ENCODE peak calls at places on chromosomes 2 and 18, in four cellular contexts. One of them, this sample, is unnamed.

GRCh38 chr2:158828378-158829136 is 33.4 kb downstream of the DAPL1 start:
- DNase-seq in heart right ventricle: no peak
- DNase-seq in brain microvascular endothelial cell: peak; percentile 43
- DNase-seq in tibial artery: no peak
- DNase-seq in this sample: no peak

GRCh38 chr2:88187927-88188326 is 17.8 kb downstream of the THNSL2 start:
- DNase-seq in heart right ventricle: no peak
- DNase-seq in brain microvascular endothelial cell: no peak
- DNase-seq in tibial artery: no peak
- DNase-seq in this sample: no peak

GRCh38 chr2:234995332-234996007 is 43.7 kb downstream of the SH3BP4 start:
- DNase-seq in heart right ventricle: no peak
- DNase-seq in brain microvascular endothelial cell: no peak
- DNase-seq in tibial artery: no peak
- DNase-seq in this sample: no peak

GRCh38 chr2:70982971-70983370 is 4.5 kb downstream of the ANKRD53 start:
- DNase-seq in heart right ventricle: no peak
- DNase-seq in brain microvascular endothelial cell: no peak
- DNase-seq in tibial artery: no peak
- DNase-seq in this sample: no peak

GRCh38 chr18:11733031-11733430 is 44.0 kb downstream of the GNAL start:
- DNase-seq in heart right ventricle: peak; percentile 82
- DNase-seq in brain microvascular endothelial cell: peak; percentile 60
- DNase-seq in tibial artery: peak; percentile 70
- DNase-seq in this sample: peak; percentile 21

GRCh38 chr2:11850082-11850481 is 103.7 kb downstream of the LPIN1 start:
- DNase-seq in heart right ventricle: no peak
- DNase-seq in brain microvascular endothelial cell: no peak
- DNase-seq in tibial artery: no peak
- DNase-seq in this sample: no peak

GRCh38 chr2:54760310-54760709 is 36.8 kb downstream of the EML6 start:
- DNase-seq in heart right ventricle: no peak
- DNase-seq in brain microvascular endothelial cell: no peak
- DNase-seq in tibial artery: no peak
- DNase-seq in this sample: no peak

GRCh38 chr2:27966466-27966865 is 75.9 kb downstream of the BABAM2 start:
- DNase-seq in heart right ventricle: no peak
- DNase-seq in brain microvascular endothelial cell: no peak
- DNase-seq in tibial artery: no peak
- DNase-seq in this sample: no peak

GRCh38 chr18:77013777-77014525 is 118.6 kb downstream of the MBP start:
- DNase-seq in heart right ventricle: peak; percentile 48
- DNase-seq in brain microvascular endothelial cell: no peak
- DNase-seq in tibial artery: peak; percentile 84
- DNase-seq in this sample: no peak

GRCh38 chr2:226683196-226683595 is 116.4 kb downstream of the IRS1 start:
- DNase-seq in heart right ventricle: no peak
- DNase-seq in brain microvascular endothelial cell: no peak
- DNase-seq in tibial artery: no peak
- DNase-seq in this sample: no peak

GRCh38 chr2:905091-905832 is 45.4 kb upstream of the SNTG2 start:
- DNase-seq in heart right ventricle: no peak
- DNase-seq in brain microvascular endothelial cell: no peak
- DNase-seq in tibial artery: no peak
- DNase-seq in this sample: no peak

GRCh38 chr18:2597639-2598038 is 26.3 kb downstream of the NDC80 start:
- DNase-seq in heart right ventricle: no peak
- DNase-seq in brain microvascular endothelial cell: no peak
- DNase-seq in tibial artery: no peak
- DNase-seq in this sample: no peak

GRCh38 chr2:229780856-229781773 is 66.8 kb upstream of the DNER start:
- DNase-seq in heart right ventricle: no peak
- DNase-seq in brain microvascular endothelial cell: peak; percentile 39
- DNase-seq in tibial artery: no peak
- DNase-seq in this sample: peak; percentile 39

GRCh38 chr2:192195548-192196418 is 1.1 kb upstream of the TMEFF2 start:
- DNase-seq in heart right ventricle: peak; percentile 14
- DNase-seq in brain microvascular endothelial cell: no peak
- DNase-seq in tibial artery: no peak
- DNase-seq in this sample: no peak
- H3K4me3 ChIP-seq in heart right ventricle: peak overlapping the region; percentile 52
- H3K4me3 ChIP-seq in brain microvascular endothelial cell: peak overlapping the region; percentile 83
- H3K4me3 ChIP-seq in tibial artery: peak overlapping the region; percentile 58
- H3K4me3 ChIP-seq in this sample: no peak overlapping the region

DNA sequence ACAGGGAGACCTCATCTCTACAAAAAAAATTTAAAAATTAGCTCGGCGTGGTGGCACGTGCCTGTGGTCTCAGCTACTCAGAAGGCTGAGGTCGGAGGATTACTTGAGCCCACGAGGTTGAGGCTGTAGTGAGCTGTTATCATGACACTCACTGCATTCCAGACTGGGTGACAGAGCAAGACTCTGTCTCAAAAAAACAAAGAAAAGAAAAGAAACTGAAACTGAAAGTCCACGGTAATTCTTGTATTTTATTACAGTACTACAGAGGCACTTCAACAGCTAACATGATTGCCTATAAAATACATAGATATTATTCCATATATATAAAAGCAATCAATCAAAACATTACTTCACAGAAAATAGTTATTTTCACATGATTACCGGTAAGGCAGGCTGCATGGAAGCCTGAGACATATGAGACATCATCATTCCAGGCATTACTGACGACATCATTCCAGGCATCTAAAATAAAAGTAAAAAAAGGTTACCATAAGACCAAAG is 23.1 kb downstream of the PRPF40A start:
- DNase-seq in heart right ventricle: no peak
- DNase-seq in brain microvascular endothelial cell: peak; percentile 87
- DNase-seq in tibial artery: no peak
- DNase-seq in this sample: peak; percentile 14
- H3K4me3 ChIP-seq in heart right ventricle: peak overlapping the region; percentile 50
- H3K4me3 ChIP-seq in brain microvascular endothelial cell: peak overlapping the region; percentile 46
- H3K4me3 ChIP-seq in tibial artery: peak overlapping the region; percentile 23
- H3K4me3 ChIP-seq in this sample: peak overlapping the region; percentile 0

GRCh38 chr2:44779793-44780192 is 161.7 kb upstream of the SIX3 start:
- DNase-seq in heart right ventricle: no peak
- DNase-seq in brain microvascular endothelial cell: no peak
- DNase-seq in tibial artery: no peak
- DNase-seq in this sample: no peak
- H3K4me3 ChIP-seq in heart right ventricle: no peak overlapping the region
- H3K4me3 ChIP-seq in brain microvascular endothelial cell: no peak overlapping the region
- H3K4me3 ChIP-seq in tibial artery: no peak overlapping the region
- H3K4me3 ChIP-seq in this sample: no peak overlapping the region

GRCh38 chr2:190947711-190948251 is 66.2 kb downstream of the STAT1 start:
- DNase-seq in heart right ventricle: no peak
- DNase-seq in brain microvascular endothelial cell: peak; percentile 62
- DNase-seq in tibial artery: no peak
- DNase-seq in this sample: peak; percentile 84
- H3K4me3 ChIP-seq in heart right ventricle: peak overlapping the region; percentile 30
- H3K4me3 ChIP-seq in brain microvascular endothelial cell: peak overlapping the region; percentile 10
- H3K4me3 ChIP-seq in tibial artery: peak overlapping the region; percentile 1
- H3K4me3 ChIP-seq in this sample: peak overlapping the region; percentile 11

GRCh38 chr2:175619179-175619578 is 382.9 kb downstream of the LNPK start:
- DNase-seq in heart right ventricle: no peak
- DNase-seq in brain microvascular endothelial cell: no peak
- DNase-seq in tibial artery: no peak
- DNase-seq in this sample: no peak

GRCh38 chr2:175619591-175619990 is 382.5 kb downstream of the LNPK start:
- DNase-seq in heart right ventricle: no peak
- DNase-seq in brain microvascular endothelial cell: no peak
- DNase-seq in tibial artery: no peak
- DNase-seq in this sample: no peak

GRCh38 chr2:175626796-175627195 is 375.3 kb downstream of the LNPK start:
- DNase-seq in heart right ventricle: no peak
- DNase-seq in brain microvascular endothelial cell: no peak
- DNase-seq in tibial artery: no peak
- DNase-seq in this sample: no peak

GRCh38 chr2:175620035-175620434 is 382.0 kb downstream of the LNPK start:
- DNase-seq in heart right ventricle: no peak
- DNase-seq in brain microvascular endothelial cell: no peak
- DNase-seq in tibial artery: no peak
- DNase-seq in this sample: no peak

GRCh38 chr2:175621847-175622246 is 380.2 kb downstream of the LNPK start:
- DNase-seq in heart right ventricle: no peak
- DNase-seq in brain microvascular endothelial cell: no peak
- DNase-seq in tibial artery: no peak
- DNase-seq in this sample: peak; percentile 4
- H3K4me3 ChIP-seq in heart right ventricle: no peak overlapping the region
- H3K4me3 ChIP-seq in brain microvascular endothelial cell: no peak overlapping the region
- H3K4me3 ChIP-seq in tibial artery: no peak overlapping the region
- H3K4me3 ChIP-seq in this sample: no peak overlapping the region

GRCh38 chr2:151289972-151290335 is 486 bp upstream of the NMI start:
- DNase-seq in heart right ventricle: no peak
- DNase-seq in brain microvascular endothelial cell: no peak
- DNase-seq in tibial artery: peak; percentile 60
- DNase-seq in this sample: no peak
- H3K4me3 ChIP-seq in heart right ventricle: peak overlapping the region; percentile 80
- H3K4me3 ChIP-seq in brain microvascular endothelial cell: peak overlapping the region; percentile 77
- H3K4me3 ChIP-seq in tibial artery: peak overlapping the region; percentile 66
- H3K4me3 ChIP-seq in this sample: peak overlapping the region; percentile 67

DNA sequence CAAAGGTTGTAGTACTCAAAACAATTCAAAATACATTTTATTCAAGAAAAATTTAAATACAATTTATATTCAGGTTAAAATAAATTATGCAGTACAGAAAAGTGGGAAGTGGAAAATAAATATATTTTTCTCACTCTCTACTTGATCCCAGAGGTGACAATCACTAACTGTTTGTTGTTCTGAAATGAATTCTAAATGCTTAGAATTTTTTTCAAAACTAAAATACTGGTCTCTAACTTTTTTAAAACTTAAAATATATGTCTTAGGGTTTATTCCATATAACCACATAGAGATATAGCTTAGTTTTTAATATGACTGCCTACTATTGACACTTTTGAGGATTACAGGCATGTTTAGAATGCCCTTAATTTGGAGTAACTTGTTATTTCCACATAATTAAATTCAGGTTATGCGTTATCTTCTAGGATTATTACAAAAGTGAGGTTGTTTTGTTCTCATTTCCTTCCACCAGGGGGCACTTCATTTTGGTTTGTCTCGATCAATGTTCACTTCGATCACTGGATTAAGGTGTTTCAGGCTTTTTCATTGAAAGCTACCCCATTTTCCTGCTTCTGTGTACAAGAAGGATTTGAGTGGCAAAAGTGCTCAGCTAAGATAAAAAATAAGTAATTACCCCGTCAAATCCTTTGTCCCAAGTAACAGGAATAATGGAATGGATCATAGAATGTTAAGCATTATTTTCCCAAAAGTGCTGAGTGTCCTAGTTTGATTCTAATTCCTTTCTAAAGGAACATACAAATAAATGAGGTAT is 27.1 kb upstream of the TFPI start:
- DNase-seq in heart right ventricle: no peak
- DNase-seq in brain microvascular endothelial cell: peak; percentile 45
- DNase-seq in tibial artery: no peak
- DNase-seq in this sample: peak; percentile 30
- H3K4me3 ChIP-seq in heart right ventricle: peak overlapping the region; percentile 46
- H3K4me3 ChIP-seq in brain microvascular endothelial cell: no peak overlapping the region
- H3K4me3 ChIP-seq in tibial artery: peak overlapping the region; percentile 33
- H3K4me3 ChIP-seq in this sample: no peak overlapping the region

GRCh38 chr2:46335966-46336436 is 38.8 kb downstream of the EPAS1 start:
- DNase-seq in heart right ventricle: no peak
- DNase-seq in brain microvascular endothelial cell: no peak
- DNase-seq in tibial artery: no peak
- DNase-seq in this sample: no peak
- H3K4me3 ChIP-seq in heart right ventricle: peak overlapping the region; percentile 45
- H3K4me3 ChIP-seq in brain microvascular endothelial cell: peak overlapping the region; percentile 31
- H3K4me3 ChIP-seq in tibial artery: peak overlapping the region; percentile 48
- H3K4me3 ChIP-seq in this sample: no peak overlapping the region

DNA sequence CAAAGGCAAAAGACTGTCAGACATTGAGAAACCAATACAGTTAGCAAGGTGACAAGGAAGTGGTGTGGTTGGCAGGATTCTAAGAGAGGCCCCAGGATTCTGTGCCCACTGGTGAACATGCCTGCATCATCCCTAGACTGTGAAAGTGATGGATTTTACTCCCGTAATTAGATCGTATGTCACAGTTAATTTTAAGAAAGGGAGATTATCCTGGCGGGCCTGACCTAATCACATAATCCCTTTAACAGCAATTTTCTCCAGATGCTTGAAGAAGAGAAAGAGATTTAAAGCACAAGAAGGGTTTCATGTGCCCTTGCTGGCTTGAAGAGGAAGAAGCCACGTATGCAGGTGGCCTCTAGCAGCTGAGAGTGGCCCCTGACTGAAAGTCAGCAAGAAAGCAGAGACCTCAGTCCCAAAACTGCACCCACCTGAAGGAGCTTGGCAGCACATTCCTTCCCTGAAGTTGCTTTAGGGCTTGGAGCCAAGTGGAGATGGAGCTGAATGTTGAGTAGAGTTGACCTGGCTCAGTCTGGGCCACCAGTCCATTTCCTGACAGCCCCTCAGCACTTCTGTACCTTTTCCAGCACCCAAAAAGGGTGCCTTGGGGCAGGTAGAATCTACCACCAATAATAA is 49.1 kb downstream of the GTF3C3 start:
- DNase-seq in heart right ventricle: no peak
- DNase-seq in brain microvascular endothelial cell: no peak
- DNase-seq in tibial artery: no peak
- DNase-seq in this sample: no peak
- H3K4me3 ChIP-seq in heart right ventricle: no peak overlapping the region
- H3K4me3 ChIP-seq in brain microvascular endothelial cell: no peak overlapping the region
- H3K4me3 ChIP-seq in tibial artery: no peak overlapping the region
- H3K4me3 ChIP-seq in this sample: no peak overlapping the region

This sample was measured in Jurkat, Clone E6-1.